ENCODE peak calls at places on chromosomes 11 and 22, in six cellular contexts. G, T, F, O, V and X are unnamed samples.

GRCh38 chr22:46175631-46176030 is 25.3 kb downstream of the PPARA start:
- DNase-seq in G (no peak), T (peak), F (no peak), O (peak), V (no peak), X (no peak)

GRCh38 chr22:36938028-36938425 is 24.6 kb downstream of the CSF2RB start:
- DNase-seq in G (no peak), T (no peak), F (no peak), O (no peak), V (no peak), X (no peak)

GRCh38 chr22:20240900-20241299 is 27.2 kb downstream of the RTN4R start:
- DNase-seq in G (no peak), T (no peak), F (no peak), O (no peak), V (no peak), X (no peak)

GRCh38 chr11:116167706-116168458 is 604.9 kb downstream of the BUD13 start:
- DNase-seq in G (no peak), T (no peak), F (no peak), O (no peak), V (no peak), X (peak)

GRCh38 chr11:63639195-63639832 is 25.1 kb upstream of the PLAAT3 start:
- DNase-seq in G (no peak), T (peak), F (no peak), O (peak), V (no peak), X (no peak)

GRCh38 chr11:13047884-13048283 is 38.8 kb downstream of the RASSF10 start:
- DNase-seq in G (no peak), T (no peak), F (no peak), O (no peak), V (no peak), X (no peak)

GRCh38 chr11:12625438-12626071 is 48.7 kb upstream of the TEAD1 start:
- DNase-seq in G (no peak), T (peak), F (peak), O (peak), V (no peak), X (no peak)

GRCh38 chr11:8967159-8967558 is 2.9 kb upstream of the TMEM9B start:
- DNase-seq in G (no peak), T (no peak), F (no peak), O (no peak), V (no peak), X (no peak)

GRCh38 chr11:36292311-36292722 is 3.1 kb upstream of the COMMD9 start:
- DNase-seq in G (no peak), T (peak), F (no peak), O (peak), V (no peak), X (no peak)

GRCh38 chr11:86244063-86244521 is 461 bp upstream of the EED start:
- DNase-seq in G (no peak), T (peak), F (peak), O (peak), V (peak), X (peak)

GRCh38 chr11:67436459-67437081 is 912 bp downstream of the PTPRCAP start:
- DNase-seq in G (peak), T (no peak), F (no peak), O (no peak), V (no peak), X (no peak)

GRCh38 chr11:107785401-107785800 is 73.2 kb downstream of the SLC35F2 start:
- DNase-seq in G (no peak), T (no peak), F (no peak), O (peak), V (no peak), X (no peak)

GRCh38 chr11:112902411-112903011 is 58.7 kb upstream of the NCAM1 start:
- DNase-seq in G (no peak), T (no peak), F (no peak), O (peak), V (no peak), X (no peak)